ENCODE peak calls at places on chromosomes 7 and 10, in seven cellular contexts. P is sigmoid colon, Y is H1, M is transverse colon, O is spleen, X is GM12878, J is breast epithelium. E is an unnamed sample.

GRCh38 chr10:47384148-47384921 is at the start of gene ZNF488:
- DNase-seq in X (no peak), M (peak), J (peak), O (peak), P (peak), Y (peak), E (peak)

GRCh38 chr7:26183545-26184282 is 16.8 kb downstream of the HNRNPA2B1 start:
- DNase-seq in X (no peak), Y (no peak), P (no peak), M (no peak), J (no peak), O (no peak), E (no peak)

GRCh38 chr7:39951156-39951942 is 1.3 kb downstream of the CDK13 start:
- DNase-seq in P (peak), Y (peak), J (peak), M (peak), O (peak), X (no peak), E (peak)

GRCh38 chr7:151439855-151440798 is at the start of gene CRYGN:
- DNase-seq in Y (peak), O (peak), M (no peak), X (no peak), J (no peak), P (peak), E (no peak)

GRCh38 chr10:48450233-48450810 is 143.8 kb downstream of the MAPK8 start:
- DNase-seq in P (peak), Y (peak), O (no peak), J (no peak), X (no peak), M (no peak), E (no peak)

GRCh38 chr10:27297848-27298524 is 57.4 kb upstream of the ACBD5 start:
- DNase-seq in Y (no peak), O (no peak), M (no peak), P (no peak), X (no peak), J (no peak), E (no peak)

GRCh38 chr10:95314519-95314918 is 23.7 kb upstream of the PDLIM1 start:
- DNase-seq in M (no peak), X (no peak), O (no peak), Y (no peak), J (no peak), P (no peak), E (no peak)

GRCh38 chr7:85386460-85386859 is 199.6 kb upstream of the SEMA3D start:
- DNase-seq in M (no peak), P (no peak), O (no peak), X (no peak), J (no peak), Y (no peak), E (no peak)

GRCh38 chr10:96044686-96045085 is 1.3 kb downstream of the CCNJ start:
- DNase-seq in X (no peak), M (no peak), P (no peak), J (no peak), O (no peak), Y (no peak), E (no peak)

GRCh38 chr7:12584940-12585339 is 14.4 kb downstream of the SCIN start:
- DNase-seq in J (no peak), X (peak), M (peak), Y (no peak), P (no peak), O (no peak), E (no peak)

GRCh38 chr10:6321880-6322279 is 119.1 kb downstream of the PFKFB3 start:
- DNase-seq in Y (no peak), P (no peak), X (no peak), O (no peak), J (no peak), M (no peak), E (no peak)

GRCh38 chr10:70461397-70462348 is 16.9 kb upstream of the PALD1 start:
- DNase-seq in Y (no peak), O (no peak), J (peak), M (peak), P (peak), X (no peak), E (peak)

GRCh38 chr10:78218833-78219490 is 185.3 kb downstream of the RPS24 start:
- DNase-seq in J (no peak), Y (no peak), M (no peak), O (no peak), X (no peak), P (no peak), E (no peak)

GRCh38 chr10:120456143-120456625 is 843 bp upstream of the PLPP4 start:
- DNase-seq in P (no peak), X (no peak), O (no peak), Y (peak), J (no peak), M (no peak), E (no peak)

GRCh38 chr7:74097937-74098614 is 14.5 kb downstream of the LIMK1 start:
- DNase-seq in P (peak), J (peak), M (peak), Y (no peak), O (no peak), X (no peak), E (no peak)

GRCh38 chr10:91635401-91636400 is 2.8 kb upstream of the PPP1R3C start:
- DNase-seq in Y (peak), O (no peak), J (peak), P (peak), M (peak), X (no peak), E (no peak)

GRCh38 chr7:116398672-116399071 is 100.9 kb upstream of the CAV2 start:
- DNase-seq in Y (no peak), X (no peak), P (no peak), O (no peak), M (no peak), J (no peak), E (no peak)

GRCh38 chr7:90006988-90007387 is 147.3 kb upstream of the STEAP1 start:
- DNase-seq in J (no peak), M (peak), P (no peak), X (no peak), O (no peak), Y (no peak), E (no peak)

GRCh38 chr7:137778511-137778910 is 68.3 kb downstream of the DGKI start:
- DNase-seq in O (no peak), J (no peak), X (no peak), P (no peak), Y (no peak), M (no peak), E (no peak)

GRCh38 chr7:107758667-107759066 is 14.7 kb downstream of the CBLL1 start:
- DNase-seq in M (no peak), X (no peak), J (no peak), Y (no peak), O (no peak), P (no peak), E (no peak)

GRCh38 chr7:106599343-106599698 is 61.6 kb downstream of the CCDC71L start:
- DNase-seq in M (peak), O (no peak), Y (no peak), P (no peak), X (no peak), J (no peak), E (no peak)

GRCh38 chr7:73892003-73892975 is 31.3 kb downstream of the TMEM270 start:
- DNase-seq in J (peak), P (no peak), X (no peak), Y (no peak), M (peak), O (no peak), E (no peak)

GRCh38 chr7:111232249-111233084 is 141.5 kb downstream of the LRRN3 start:
- DNase-seq in J (no peak), Y (no peak), X (no peak), M (no peak), O (no peak), P (no peak), E (no peak)

GRCh38 chr7:3218561-3219225 is 82.4 kb upstream of the SDK1 start:
- DNase-seq in Y (no peak), O (no peak), X (no peak), P (no peak), J (no peak), M (no peak), E (no peak)

GRCh38 chr7:157795631-157796030 is 458.8 kb downstream of the DNAJB6 start:
- DNase-seq in X (no peak), P (no peak), Y (no peak), M (no peak), O (no peak), J (no peak), E (no peak)

GRCh38 chr7:526474-527034 is 6.9 kb upstream of the PDGFA start:
- DNase-seq in O (no peak), Y (no peak), X (no peak), J (no peak), M (no peak), P (no peak), E (no peak)

GRCh38 chr7:29401827-29402226 is 161.8 kb upstream of the PRR15 start:
- DNase-seq in P (no peak), O (no peak), J (no peak), Y (no peak), X (no peak), M (no peak), E (no peak)

GRCh38 chr7:89623018-89623672 is 531.1 kb upstream of the STEAP1 start:
- DNase-seq in M (no peak), X (peak), O (no peak), P (no peak), J (no peak), Y (peak), E (no peak)

GRCh38 chr7:29641651-29642050 is 78.0 kb downstream of the PRR15 start:
- DNase-seq in X (no peak), P (no peak), M (no peak), O (no peak), Y (no peak), J (no peak), E (no peak)

GRCh38 chr7:104902183-104902582 is 111.8 kb upstream of the KMT2E start:
- DNase-seq in M (no peak), O (no peak), X (no peak), P (no peak), J (no peak), Y (no peak), E (no peak)

GRCh38 chr7:136652635-136653370 is 215.6 kb upstream of the CHRM2 start:
- DNase-seq in P (no peak), X (no peak), O (no peak), Y (no peak), J (no peak), M (no peak), E (no peak)

GRCh38 chr7:106071356-106071998 is 40.6 kb downstream of the SYPL1 start:
- DNase-seq in Y (no peak), X (peak), J (peak), P (no peak), O (peak), M (peak), E (peak)

GRCh38 chr10:43322321-43322720 is 49.1 kb upstream of the FXYD4 start:
- DNase-seq in Y (no peak), P (no peak), M (peak), J (no peak), X (no peak), O (peak), E (no peak)

GRCh38 chr7:106059556-106059955 is 52.6 kb downstream of the SYPL1 start:
- DNase-seq in X (no peak), Y (no peak), P (no peak), M (no peak), O (no peak), J (no peak), E (no peak)

GRCh38 chr7:120984406-120984805 is 4.1 kb upstream of the CPED1 start:
- DNase-seq in P (no peak), M (no peak), J (no peak), X (no peak), O (no peak), Y (no peak), E (no peak)

GRCh38 chr7:134547738-134548054 is 1.2 kb upstream of the AKR1B15 start:
- DNase-seq in J (peak), M (peak), X (peak), Y (no peak), P (peak), O (no peak), E (peak)

GRCh38 chr7:134546903-134547737 is 1.8 kb upstream of the AKR1B15 start:
- DNase-seq in J (peak), P (no peak), Y (peak), O (peak), X (peak), M (peak), E (no peak)

GRCh38 chr7:134549366-134549765 is 456 bp downstream of the AKR1B15 start:
- DNase-seq in O (no peak), M (no peak), X (no peak), Y (no peak), P (no peak), J (no peak), E (no peak)

GRCh38 chr7:134545918-134546317 is 3.0 kb upstream of the AKR1B15 start:
- DNase-seq in X (no peak), M (no peak), P (no peak), O (no peak), J (no peak), Y (no peak), E (no peak)

GRCh38 chr7:134548877-134549276 is at the start of gene AKR1B15:
- DNase-seq in J (no peak), X (peak), O (no peak), Y (no peak), M (no peak), P (no peak), E (peak)
- TF ChIP-seq POLR2A in J (no peak), X (no peak), O (no peak), Y (no peak), M (no peak), P (no peak), E (no peak)

GRCh38 chr7:129959480-129960332 is 6.9 kb upstream of the UBE2H start:
- DNase-seq in M (no peak), P (peak), J (no peak), O (no peak), X (no peak), Y (no peak), E (no peak)
- TF ChIP-seq POLR2AphosphoS5 in M (no peak), P (no peak), J (no peak), O (no peak), X (no peak), Y (no peak), E (no peak)

DNA sequence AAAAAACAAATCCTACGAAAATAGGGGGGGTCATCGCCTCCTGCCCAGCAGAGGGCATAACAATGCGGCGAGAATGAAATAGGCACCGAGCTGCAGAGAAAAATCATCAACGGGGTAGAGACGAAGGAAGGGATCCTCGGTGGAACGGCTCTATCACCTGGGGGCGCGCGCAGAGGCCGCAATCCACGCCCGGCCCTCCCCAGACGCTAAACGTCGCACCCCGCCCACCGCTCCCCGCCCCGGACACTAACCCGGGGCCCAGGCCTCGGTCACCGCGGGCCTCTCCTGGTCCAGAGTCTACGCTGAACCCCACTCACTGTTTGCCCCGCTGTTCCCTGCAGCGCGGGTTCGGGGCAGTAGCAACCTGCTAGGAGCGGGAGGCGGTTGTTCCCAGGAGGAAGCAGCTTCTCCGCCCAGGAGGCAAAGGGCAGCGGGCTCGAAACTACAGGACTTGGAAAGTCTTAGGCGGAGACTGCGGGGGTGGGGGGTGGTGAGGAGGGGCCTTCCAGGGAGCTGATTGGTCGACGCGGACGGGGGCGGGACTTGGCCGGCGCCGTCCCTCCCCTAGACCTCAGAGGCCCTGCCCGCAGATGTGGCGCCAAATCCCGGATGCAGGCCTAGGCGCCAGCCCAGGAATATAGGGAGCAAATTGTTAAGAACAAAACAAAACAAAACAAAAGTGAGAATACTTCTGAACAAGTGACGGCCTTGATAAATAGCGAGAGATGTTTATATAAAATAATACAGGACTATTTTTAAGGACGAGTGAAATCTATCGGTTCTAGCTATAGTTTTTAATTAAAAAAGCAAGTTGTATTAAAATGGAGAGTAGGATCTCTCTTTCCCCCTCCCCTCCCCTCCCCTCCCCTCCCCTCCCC is at the start of gene TCAF1:
- DNase-seq in Y (peak), M (peak), X (peak), J (peak), P (peak), O (peak), E (peak)
- TF ChIP-seq POLR2A in Y (peak), M (peak), X (peak), J (peak), P (peak), O (no peak), E (peak)

DNA sequence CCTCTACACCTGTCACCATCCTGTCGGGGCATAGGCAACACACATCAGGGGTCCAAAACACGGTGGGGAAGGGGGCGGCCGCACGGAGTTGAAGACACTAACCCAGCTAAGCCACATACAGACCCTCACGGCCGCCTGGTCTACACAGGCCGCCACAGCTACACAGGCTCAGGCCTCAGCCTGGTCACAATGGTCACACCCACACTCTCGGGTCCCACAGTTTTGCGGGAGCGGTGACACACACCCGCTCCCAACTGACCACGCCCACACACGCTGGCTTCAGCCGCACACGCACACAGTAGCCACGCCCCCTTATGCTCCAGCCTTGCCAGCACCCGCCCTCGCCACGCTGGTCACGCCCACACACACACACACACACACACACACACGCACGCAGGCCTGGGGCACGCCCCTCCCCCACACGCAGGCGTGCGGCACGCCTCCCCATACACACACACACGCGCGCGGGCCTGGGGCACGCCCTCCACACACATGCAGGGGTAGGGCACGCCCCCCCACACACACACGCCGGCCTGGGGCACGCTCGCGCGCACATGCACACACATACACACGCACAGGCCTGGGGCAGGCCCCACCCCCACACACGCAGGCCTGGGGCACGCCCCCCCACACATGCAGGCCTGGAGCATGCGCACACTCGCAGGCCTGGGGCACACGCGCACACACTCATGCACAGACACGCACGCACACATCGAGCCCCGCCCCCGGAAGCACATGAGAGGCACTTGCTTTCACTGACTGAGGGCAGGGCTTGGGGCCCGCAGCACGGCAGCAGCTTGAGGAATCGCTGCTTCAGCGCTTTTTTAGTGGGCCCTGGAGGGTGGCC is 12.3 kb upstream of the OGA start:
- DNase-seq in X (peak), P (peak), J (peak), O (peak), M (peak), Y (peak), E (peak)
- TF ChIP-seq POLR2AphosphoS5 in X (no peak), P (no peak), J (no peak), O (peak), M (no peak), Y (no peak), E (no peak)

GRCh38 chr7:5598261-5598761 is 174.7 kb upstream of the TNRC18 start:
- DNase-seq in J (no peak), O (no peak), Y (no peak), M (no peak), P (peak), X (no peak), E (no peak)
- TF ChIP-seq POLR2A in J (no peak), O (no peak), Y (no peak), M (no peak), P (no peak), X (no peak), E (peak)

DNA sequence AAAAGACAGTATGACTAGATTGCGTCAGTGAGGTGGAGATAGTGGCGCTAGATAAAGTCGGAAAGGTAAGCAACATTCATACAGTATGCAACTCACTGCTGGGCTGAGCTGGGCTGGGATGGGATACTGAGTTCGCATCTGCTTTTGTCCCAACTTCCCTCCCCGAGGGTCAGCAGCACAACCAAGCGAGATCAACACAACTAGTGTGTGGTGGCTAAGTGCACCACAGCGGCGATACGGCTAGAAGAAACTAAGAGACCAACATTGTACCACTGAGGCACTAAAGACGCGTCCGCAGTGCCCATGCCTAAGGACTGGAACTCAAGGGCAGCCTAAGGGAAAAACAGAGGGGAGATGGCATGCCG is 467 bp downstream of the EXOSC1 start:
- DNase-seq in M (no peak), J (no peak), P (no peak), O (no peak), Y (no peak), X (no peak), E (no peak)
- TF ChIP-seq POLR2AphosphoS5 in M (no peak), J (no peak), P (no peak), O (no peak), Y (no peak), X (no peak), E (no peak)

GRCh38 chr7:75662579-75663301 is 76.0 kb downstream of the HIP1 start:
- DNase-seq in O (peak), P (no peak), J (no peak), X (peak), M (peak), Y (no peak), E (peak)
- TF ChIP-seq POLR2A in O (no peak), P (no peak), J (no peak), X (peak), M (no peak), Y (no peak), E (peak)